ENCODE peak calls at places on chromosomes 2 and 18, in four cellular contexts. One of them, this sample, is unnamed.

GRCh38 chr2:53559302-53559967 is 208.2 kb upstream of the CHAC2 start:
- DNase-seq in IMR-90: no peak
- DNase-seq in fibroblast of mammary gland: no peak
- DNase-seq in lower lobe of right lung: no peak
- DNase-seq in this sample: no peak

GRCh38 chr18:32177530-32177929 is 12.3 kb upstream of the MEP1B start:
- DNase-seq in fibroblast of mammary gland: no peak
- DNase-seq in lower lobe of right lung: no peak
- DNase-seq in IMR-90: no peak
- DNase-seq in this sample: no peak

GRCh38 chr2:208929489-208929864 is 494.4 kb upstream of the MAP2 start:
- DNase-seq in lower lobe of right lung: no peak
- DNase-seq in IMR-90: no peak
- DNase-seq in fibroblast of mammary gland: no peak
- DNase-seq in this sample: no peak

GRCh38 chr2:174699993-174700766 is 64.1 kb downstream of the CHRNA1 start:
- DNase-seq in IMR-90: peak
- DNase-seq in fibroblast of mammary gland: peak
- DNase-seq in lower lobe of right lung: no peak
- DNase-seq in this sample: peak

GRCh38 chr2:176650811-176651559 is 381.7 kb downstream of the MTX2 start:
- DNase-seq in fibroblast of mammary gland: no peak
- DNase-seq in lower lobe of right lung: no peak
- DNase-seq in IMR-90: no peak
- DNase-seq in this sample: no peak

GRCh38 chr2:9991221-9991620 is 39.7 kb downstream of the GRHL1 start:
- DNase-seq in lower lobe of right lung: no peak
- DNase-seq in IMR-90: no peak
- DNase-seq in fibroblast of mammary gland: no peak
- DNase-seq in this sample: no peak

GRCh38 chr18:34261865-34262780 is 37.4 kb upstream of the NOL4 start:
- DNase-seq in fibroblast of mammary gland: no peak
- DNase-seq in IMR-90: no peak
- DNase-seq in lower lobe of right lung: no peak
- DNase-seq in this sample: no peak

GRCh38 chr2:237896941-237897340 is 37.5 kb downstream of the RAMP1 start:
- DNase-seq in fibroblast of mammary gland: no peak
- DNase-seq in lower lobe of right lung: peak
- DNase-seq in IMR-90: no peak
- DNase-seq in this sample: no peak

GRCh38 chr2:176753752-176754474 is 458.7 kb upstream of the HNRNPA3 start:
- DNase-seq in lower lobe of right lung: no peak
- DNase-seq in fibroblast of mammary gland: peak
- DNase-seq in IMR-90: no peak
- DNase-seq in this sample: no peak

DNA sequence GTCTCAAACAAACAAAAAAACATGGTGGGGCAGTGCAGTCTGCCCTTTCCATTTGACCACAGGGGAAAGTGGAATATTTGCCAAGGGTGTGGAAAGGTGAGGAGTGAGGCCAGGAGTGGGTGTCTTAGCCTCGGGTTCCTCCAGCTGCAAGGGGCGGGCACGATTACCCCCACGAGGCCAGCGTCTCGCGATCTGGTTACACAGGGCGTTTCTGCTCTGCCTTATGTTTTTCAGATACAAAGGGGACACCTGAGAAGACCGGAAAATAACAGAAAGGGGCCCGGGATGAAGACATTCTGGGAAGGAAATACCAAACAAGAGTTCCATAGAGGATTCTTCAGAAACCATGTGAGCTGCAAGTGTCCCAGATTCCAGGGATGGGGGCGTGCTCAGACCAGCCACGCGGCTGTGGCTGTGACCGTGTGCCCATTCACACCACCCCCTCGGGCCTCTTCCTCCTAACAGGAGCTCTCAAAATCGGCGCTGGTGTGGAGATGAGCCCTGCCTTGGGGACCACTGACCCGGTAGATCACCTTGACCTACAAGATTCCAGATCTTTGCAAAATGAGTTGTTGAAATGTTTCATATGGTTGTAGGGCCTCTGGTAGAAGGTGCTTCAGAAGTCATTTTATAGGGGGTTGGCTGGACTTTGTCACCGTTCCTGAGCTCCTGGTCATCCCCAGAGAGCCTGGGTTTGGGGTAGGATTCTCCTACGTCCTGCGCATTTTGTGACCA is 34.2 kb downstream of the FAM178B start:
- DNase-seq in lower lobe of right lung: no peak
- DNase-seq in fibroblast of mammary gland: no peak
- DNase-seq in IMR-90: no peak
- DNase-seq in this sample: no peak
- TF ChIP-seq CTCF in lower lobe of right lung: no peak
- TF ChIP-seq CTCF in fibroblast of mammary gland: no peak
- TF ChIP-seq CTCF in IMR-90: no peak
- TF ChIP-seq CTCF in this sample: no peak

GRCh38 chr2:66433695-66433944 is 1.3 kb upstream of the MEIS1 start:
- DNase-seq in fibroblast of mammary gland: no peak
- DNase-seq in lower lobe of right lung: no peak
- DNase-seq in IMR-90: no peak
- DNase-seq in this sample: no peak
- H3K4me3 ChIP-seq in fibroblast of mammary gland: peak
- H3K4me3 ChIP-seq in lower lobe of right lung: peak
- H3K4me3 ChIP-seq in IMR-90: peak
- H3K4me3 ChIP-seq in this sample: peak

DNA sequence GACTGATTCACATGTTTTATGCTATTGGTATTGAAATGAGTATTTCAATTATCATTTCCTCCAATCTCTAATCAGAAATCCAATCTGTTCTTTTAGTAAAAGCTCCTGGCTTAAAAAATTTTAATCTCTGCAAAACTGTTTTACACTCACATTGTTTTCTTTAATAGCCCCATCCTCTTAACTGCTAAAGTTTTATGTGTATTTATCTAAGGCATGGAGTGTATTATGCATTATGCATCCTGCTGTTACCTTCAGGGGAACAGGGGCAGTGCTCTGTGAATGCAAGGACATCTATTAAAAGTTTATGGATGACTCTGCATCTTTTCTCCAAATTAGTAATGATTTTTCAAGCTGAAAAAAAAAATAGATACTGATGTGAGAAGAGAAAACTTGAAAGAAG is 1261.6 kb upstream of the NXPH2 start:
- DNase-seq in IMR-90: no peak
- DNase-seq in lower lobe of right lung: no peak
- DNase-seq in fibroblast of mammary gland: no peak
- DNase-seq in this sample: no peak
- TF ChIP-seq CTCF in IMR-90: no peak
- TF ChIP-seq CTCF in lower lobe of right lung: no peak
- TF ChIP-seq CTCF in fibroblast of mammary gland: no peak
- TF ChIP-seq CTCF in this sample: no peak

GRCh38 chr2:20438334-20439192 is 8.3 kb upstream of the RHOB start:
- DNase-seq in lower lobe of right lung: no peak
- DNase-seq in fibroblast of mammary gland: peak
- DNase-seq in IMR-90: peak
- DNase-seq in this sample: no peak
- H3K4me3 ChIP-seq in lower lobe of right lung: no peak
- H3K4me3 ChIP-seq in fibroblast of mammary gland: no peak
- H3K4me3 ChIP-seq in IMR-90: no peak
- H3K4me3 ChIP-seq in this sample: no peak

DNA sequence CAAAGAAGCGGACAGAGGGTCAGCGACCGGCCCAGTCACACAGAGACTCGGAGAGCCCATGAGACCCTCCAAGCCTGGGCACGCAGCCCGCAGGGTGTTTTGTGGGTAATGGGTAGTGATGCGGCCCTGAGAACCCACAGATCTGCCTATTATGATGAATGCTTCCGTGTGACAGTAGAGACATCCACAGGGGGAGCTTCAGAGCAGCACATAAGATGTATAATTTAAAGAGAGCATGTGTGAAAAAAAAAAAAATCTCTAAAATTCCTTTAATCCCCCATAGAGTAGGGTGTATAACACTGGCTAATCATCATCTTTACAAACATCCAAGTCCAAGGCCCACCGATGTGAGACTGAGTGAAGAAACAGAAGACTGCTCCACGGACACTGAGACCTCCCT is 34.6 kb downstream of the BIN1 start:
- DNase-seq in lower lobe of right lung: no peak
- DNase-seq in fibroblast of mammary gland: no peak
- DNase-seq in IMR-90: no peak
- DNase-seq in this sample: no peak
- TF ChIP-seq CTCF in lower lobe of right lung: no peak
- TF ChIP-seq CTCF in fibroblast of mammary gland: no peak
- TF ChIP-seq CTCF in IMR-90: peak
- TF ChIP-seq CTCF in this sample: no peak

GRCh38 chr18:79905993-79906392 is 45.5 kb downstream of the SLC66A2 start:
- DNase-seq in IMR-90: no peak
- DNase-seq in lower lobe of right lung: no peak
- DNase-seq in fibroblast of mammary gland: no peak
- DNase-seq in this sample: no peak
- H3K4me3 ChIP-seq in IMR-90: no peak
- H3K4me3 ChIP-seq in lower lobe of right lung: no peak
- H3K4me3 ChIP-seq in fibroblast of mammary gland: no peak
- H3K4me3 ChIP-seq in this sample: no peak

GRCh38 chr2:45170976-45171514 is 161.8 kb upstream of the SIX2 start:
- DNase-seq in fibroblast of mammary gland: peak
- DNase-seq in lower lobe of right lung: no peak
- DNase-seq in IMR-90: no peak
- DNase-seq in this sample: no peak

GRCh38 chr2:45170191-45170975 is 161.1 kb upstream of the SIX2 start:
- DNase-seq in fibroblast of mammary gland: no peak
- DNase-seq in lower lobe of right lung: no peak
- DNase-seq in IMR-90: no peak
- DNase-seq in this sample: no peak

GRCh38 chr2:45167885-45168284 is 158.6 kb upstream of the SIX2 start:
- DNase-seq in fibroblast of mammary gland: no peak
- DNase-seq in IMR-90: no peak
- DNase-seq in lower lobe of right lung: no peak
- DNase-seq in this sample: no peak

GRCh38 chr2:45169339-45170190 is 160.3 kb upstream of the SIX2 start:
- DNase-seq in IMR-90: no peak
- DNase-seq in fibroblast of mammary gland: peak
- DNase-seq in lower lobe of right lung: no peak
- DNase-seq in this sample: no peak

DNA sequence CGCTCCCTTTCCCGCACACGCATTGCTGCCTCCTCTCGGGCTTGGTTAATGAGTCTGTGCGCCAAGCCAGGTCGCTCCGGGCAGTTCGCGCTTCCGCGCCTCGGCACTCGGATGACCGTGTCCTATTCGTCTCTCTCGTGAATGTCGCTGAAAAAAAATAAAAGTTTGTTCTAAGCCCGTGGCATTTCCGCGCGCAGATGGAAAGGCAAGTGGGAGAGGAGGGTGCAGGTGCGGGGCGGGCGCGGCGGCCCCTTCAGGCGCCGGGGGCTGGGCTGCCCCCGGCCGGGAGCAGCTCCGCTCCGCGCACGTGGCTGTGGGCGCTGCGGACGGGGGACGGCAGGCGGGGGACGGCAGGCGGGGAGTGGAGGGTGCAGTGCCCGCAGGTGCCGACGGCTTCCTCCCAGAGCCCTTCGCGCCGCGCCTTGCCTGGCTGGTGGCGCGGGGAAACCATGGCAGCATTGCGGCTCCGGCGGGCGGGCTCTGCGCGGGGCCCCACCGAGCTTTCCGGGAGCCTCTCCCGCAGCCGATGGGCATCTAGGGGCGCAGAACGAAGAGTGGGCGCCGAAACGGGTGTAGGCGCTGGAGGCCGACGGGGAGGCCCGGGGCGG is 159.6 kb upstream of the SIX2 start:
- DNase-seq in lower lobe of right lung: no peak
- DNase-seq in IMR-90: no peak
- DNase-seq in fibroblast of mammary gland: peak
- DNase-seq in this sample: no peak
- TF ChIP-seq CTCF in lower lobe of right lung: no peak
- TF ChIP-seq CTCF in IMR-90: no peak
- TF ChIP-seq CTCF in fibroblast of mammary gland: no peak
- TF ChIP-seq CTCF in this sample: no peak

DNA sequence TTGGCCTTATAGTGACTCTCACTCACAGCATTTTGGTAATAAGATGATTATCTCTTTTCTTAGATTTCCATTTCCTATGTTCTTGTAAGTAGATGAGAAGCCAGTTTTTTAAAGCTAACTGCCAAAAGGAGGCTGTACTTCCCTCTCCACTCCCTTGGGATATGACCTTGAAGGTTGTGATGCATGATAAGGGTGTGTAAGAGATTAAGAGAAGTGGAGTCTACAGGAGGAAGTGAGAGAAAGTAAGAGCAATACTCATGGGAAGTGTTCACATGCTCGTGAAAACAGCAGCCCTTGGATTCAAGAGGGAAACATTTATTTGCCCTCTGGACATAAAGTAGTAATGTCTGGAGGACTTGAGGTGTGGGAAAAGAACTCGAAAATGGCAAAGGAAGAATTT is 171.5 kb downstream of the EVA1A start:
- DNase-seq in fibroblast of mammary gland: no peak
- DNase-seq in lower lobe of right lung: no peak
- DNase-seq in IMR-90: no peak
- DNase-seq in this sample: no peak
- H3K4me3 ChIP-seq in fibroblast of mammary gland: no peak
- H3K4me3 ChIP-seq in lower lobe of right lung: no peak
- H3K4me3 ChIP-seq in IMR-90: no peak
- H3K4me3 ChIP-seq in this sample: no peak

GRCh38 chr2:73850009-73850408 is 21.2 kb downstream of the STAMBP start:
- DNase-seq in fibroblast of mammary gland: no peak
- DNase-seq in lower lobe of right lung: no peak
- DNase-seq in IMR-90: no peak
- DNase-seq in this sample: no peak

GRCh38 chr2:73855526-73855925 is 26.8 kb downstream of the STAMBP start:
- DNase-seq in IMR-90: peak
- DNase-seq in lower lobe of right lung: no peak
- DNase-seq in fibroblast of mammary gland: peak
- DNase-seq in this sample: no peak

GRCh38 chr2:73852020-73852419 is 23.3 kb downstream of the STAMBP start:
- DNase-seq in IMR-90: peak
- DNase-seq in fibroblast of mammary gland: peak
- DNase-seq in lower lobe of right lung: no peak
- DNase-seq in this sample: peak

GRCh38 chr2:73856214-73856613 is 27.5 kb downstream of the STAMBP start:
- DNase-seq in IMR-90: peak
- DNase-seq in lower lobe of right lung: no peak
- DNase-seq in fibroblast of mammary gland: peak
- DNase-seq in this sample: peak

DNA sequence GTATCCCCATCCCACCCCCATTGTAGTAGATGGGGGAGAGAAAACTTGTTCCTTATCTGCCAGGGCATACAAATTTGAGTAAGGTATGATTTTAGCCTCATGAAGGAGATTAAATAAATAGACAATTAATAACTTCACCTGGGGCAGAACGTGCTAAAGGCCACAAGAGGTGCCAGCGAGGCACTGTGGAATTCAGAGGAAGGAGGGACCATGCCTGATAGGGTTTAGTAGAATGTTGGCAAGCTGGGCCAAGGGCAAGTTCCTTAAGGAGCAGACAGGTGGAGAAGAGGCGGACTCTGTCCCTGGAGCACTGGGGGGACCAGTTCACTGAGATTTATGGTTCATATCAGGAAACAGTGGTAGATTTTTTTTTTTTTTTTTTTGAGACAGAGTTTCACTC is 22.5 kb downstream of the STAMBP start:
- DNase-seq in fibroblast of mammary gland: no peak
- DNase-seq in lower lobe of right lung: no peak
- DNase-seq in IMR-90: no peak
- DNase-seq in this sample: no peak
- TF ChIP-seq CTCF in fibroblast of mammary gland: peak
- TF ChIP-seq CTCF in lower lobe of right lung: no peak
- TF ChIP-seq CTCF in IMR-90: no peak
- TF ChIP-seq CTCF in this sample: peak